ENCODE peak calls at places on chromosomes 2 and 18, in six cellular contexts. Y is glutamatergic neuron, A is Panc1, I is germinal center, H is AG08396, U is dermis microvascular lymphatic vessel endothelial cell. Z is an unnamed sample.

GRCh38 chr2:8515390-8515761 is 166.5 kb upstream of the ID2 start:
- DNase-seq in Y (no peak), A (no peak), I (peak; percentile 82), H (no peak), U (no peak), Z (no peak)

GRCh38 chr2:63614983-63615945 is 26.5 kb downstream of the MDH1 start:
- DNase-seq in Y (no peak), A (no peak), I (no peak), H (no peak), U (peak; percentile 68), Z (peak; percentile 69)

GRCh38 chr2:132676999-132677398 is 7.0 kb upstream of the LYPD1 start:
- DNase-seq in Y (no peak), A (no peak), I (no peak), H (no peak), U (no peak), Z (no peak)

GRCh38 chr18:47779381-47779780 is 151.1 kb downstream of the SMAD2 start:
- DNase-seq in Y (no peak), A (no peak), I (no peak), H (no peak), U (no peak), Z (no peak)

GRCh38 chr2:237699870-237700582 is 72.6 kb downstream of the LRRFIP1 start:
- DNase-seq in Y (no peak), A (no peak), I (no peak), H (no peak), U (no peak), Z (no peak)

GRCh38 chr2:64036343-64036742 is 17.1 kb upstream of the VPS54 start:
- DNase-seq in Y (no peak), A (peak; percentile 39), I (no peak), H (peak; percentile 60), U (peak; percentile 68), Z (no peak)

GRCh38 chr2:118878531-118879149 is 31.2 kb upstream of the EN1 start:
- DNase-seq in Y (no peak), A (no peak), I (no peak), H (no peak), U (no peak), Z (no peak)

GRCh38 chr2:134912406-134912805 is 6.2 kb upstream of the CCNT2 start:
- DNase-seq in Y (no peak), A (no peak), I (no peak), H (no peak), U (peak; percentile 1), Z (no peak)

GRCh38 chr2:134253804-134254203 is at the start of gene MGAT5:
- DNase-seq in Y (no peak), A (no peak), I (peak; percentile 48), H (no peak), U (peak; percentile 63), Z (no peak)

GRCh38 chr2:52931660-52932059 is 835.9 kb upstream of the CHAC2 start:
- DNase-seq in Y (no peak), A (no peak), I (no peak), H (no peak), U (no peak), Z (no peak)

GRCh38 chr18:61326407-61326806 is 6.8 kb upstream of the CDH20 start:
- DNase-seq in Y (no peak), A (no peak), I (no peak), H (no peak), U (no peak), Z (no peak)

GRCh38 chr2:4895376-4895775 is 796.8 kb upstream of the SOX11 start:
- DNase-seq in Y (no peak), A (no peak), I (no peak), H (no peak), U (no peak), Z (no peak)

GRCh38 chr2:97849881-97850540 is 136.6 kb downstream of the ZAP70 start:
- DNase-seq in Y (no peak), A (no peak), I (no peak), H (no peak), U (no peak), Z (peak; percentile 69)

GRCh38 chr2:27753744-27754588 is 17.6 kb upstream of the MRPL33 start:
- DNase-seq in Y (peak; percentile 93), A (peak; percentile 74), I (peak; percentile 53), H (peak; percentile 77), U (peak; percentile 82), Z (peak; percentile 71)

GRCh38 chr2:65059071-65059470 is 2.9 kb downstream of the CEP68 start:
- DNase-seq in Y (no peak), A (no peak), I (no peak), H (no peak), U (peak; percentile 92), Z (no peak)

GRCh38 chr18:44758821-44759624 is 78.3 kb downstream of the SETBP1 start:
- DNase-seq in Y (no peak), A (no peak), I (peak; percentile 81), H (no peak), U (no peak), Z (no peak)

GRCh38 chr2:72148391-72148974 is 821 bp upstream of the CYP26B1 start:
- DNase-seq in Y (no peak), A (no peak), I (no peak), H (no peak), U (no peak), Z (no peak)

GRCh38 chr2:171317492-171318125 is 116.2 kb downstream of the METTL8 start:
- DNase-seq in Y (no peak), A (no peak), I (no peak), H (no peak), U (no peak), Z (no peak)

GRCh38 chr2:173982182-173982714 is 17.1 kb upstream of the SP3 start:
- DNase-seq in Y (no peak), A (no peak), I (no peak), H (no peak), U (no peak), Z (no peak)

GRCh38 chr18:54775686-54776085 is 52.6 kb upstream of the RAB27B start:
- DNase-seq in Y (no peak), A (no peak), I (no peak), H (peak; percentile 41), U (peak; percentile 29), Z (peak; percentile 69)

GRCh38 chr18:62935994-62936393 is 220.7 kb downstream of the PHLPP1 start:
- DNase-seq in Y (no peak), A (no peak), I (no peak), H (no peak), U (no peak), Z (no peak)

GRCh38 chr2:241762933-241763369 is 13.7 kb upstream of the GAL3ST2 start:
- DNase-seq in Y (no peak), A (no peak), I (no peak), H (no peak), U (no peak), Z (no peak)

GRCh38 chr2:7835693-7836680 is 845.9 kb upstream of the ID2 start:
- DNase-seq in Y (no peak), A (no peak), I (peak; percentile 69), H (no peak), U (no peak), Z (no peak)

GRCh38 chr2:189199797-189200196 is 20.2 kb upstream of the COL5A2 start:
- DNase-seq in Y (no peak), A (no peak), I (no peak), H (no peak), U (no peak), Z (no peak)

GRCh38 chr18:28267878-28268625 is 91.1 kb upstream of the CDH2 start:
- DNase-seq in Y (no peak), A (no peak), I (no peak), H (no peak), U (no peak), Z (no peak)

GRCh38 chr18:7521226-7521856 is 45.8 kb upstream of the PTPRM start:
- DNase-seq in Y (no peak), A (no peak), I (no peak), H (no peak), U (no peak), Z (no peak)

GRCh38 chr2:19216676-19217075 is 141.7 kb downstream of the OSR1 start:
- DNase-seq in Y (no peak), A (no peak), I (no peak), H (no peak), U (no peak), Z (no peak)

GRCh38 chr2:223762853-223763252 is 74.5 kb downstream of the AP1S3 start:
- DNase-seq in Y (no peak), A (no peak), I (no peak), H (no peak), U (no peak), Z (no peak)

GRCh38 chr18:77818328-77818727 is 568.7 kb downstream of the GALR1 start:
- DNase-seq in Y (no peak), A (no peak), I (no peak), H (no peak), U (no peak), Z (no peak)

GRCh38 chr2:195734395-195734794 is 77.4 kb downstream of the SLC39A10 start:
- DNase-seq in Y (no peak), A (no peak), I (no peak), H (no peak), U (no peak), Z (no peak)

GRCh38 chr18:48023334-48024008 is 93.0 kb upstream of the SMAD2 start:
- DNase-seq in Y (peak; percentile 67), A (no peak), I (no peak), H (peak; percentile 40), U (peak; percentile 86), Z (peak; percentile 62)

GRCh38 chr2:233426619-233427342 is 72.5 kb downstream of the DGKD start:
- DNase-seq in Y (no peak), A (peak; percentile 98), I (no peak), H (peak; percentile 61), U (peak; percentile 67), Z (peak; percentile 65)

GRCh38 chr2:75707901-75708300 is 2.8 kb downstream of the GCFC2 start:
- DNase-seq in Y (no peak), A (no peak), I (no peak), H (no peak), U (no peak), Z (no peak)

GRCh38 chr2:7794916-7795315 is 877.7 kb downstream of the RNF144A start:
- DNase-seq in Y (no peak), A (no peak), I (no peak), H (no peak), U (no peak), Z (no peak)

GRCh38 chr2:36433311-36434217 is 78.0 kb downstream of the CRIM1 start:
- DNase-seq in Y (no peak), A (no peak), I (no peak), H (no peak), U (no peak), Z (no peak)

GRCh38 chr2:236712961-236713673 is 143.5 kb downstream of the ACKR3 start:
- DNase-seq in Y (no peak), A (no peak), I (no peak), H (no peak), U (no peak), Z (no peak)

GRCh38 chr18:12726774-12727550 is 24.1 kb downstream of the PSMG2 start:
- DNase-seq in Y (peak; percentile 60), A (peak; percentile 76), I (peak; percentile 77), H (peak; percentile 71), U (peak; percentile 65), Z (peak; percentile 69)

GRCh38 chr2:149006883-149007543 is 31.5 kb upstream of the LYPD6B start:
- DNase-seq in Y (no peak), A (no peak), I (no peak), H (no peak), U (no peak), Z (no peak)

GRCh38 chr18:2515908-2516625 is 55.2 kb downstream of the METTL4 start:
- DNase-seq in Y (no peak), A (no peak), I (no peak), H (peak; percentile 49), U (peak; percentile 97), Z (peak; percentile 92)